ENCODE peak calls at places on chromosomes 2 and 18, in four cellular contexts. One of them, this sample, is unnamed.

GRCh38 chr2:13193075-13193474 is 476.3 kb downstream of the TRIB2 start:
- DNase-seq in K562: no peak
- DNase-seq in HEK293T: no peak
- DNase-seq in HepG2: no peak
- DNase-seq in this sample: no peak

GRCh38 chr2:188079176-188079575 is 212.5 kb upstream of the GULP1 start:
- DNase-seq in K562: no peak
- DNase-seq in HEK293T: no peak
- DNase-seq in HepG2: no peak
- DNase-seq in this sample: no peak

GRCh38 chr2:191167766-191168165 is 17.0 kb upstream of the STAT4 start:
- DNase-seq in K562: no peak
- DNase-seq in HEK293T: no peak
- DNase-seq in HepG2: no peak
- DNase-seq in this sample: no peak

GRCh38 chr18:49531678-49532153 is 30.1 kb upstream of the LIPG start:
- DNase-seq in K562: no peak
- DNase-seq in HEK293T: no peak
- DNase-seq in HepG2: peak; percentile 12
- DNase-seq in this sample: no peak

GRCh38 chr18:55737266-55737665 is 149.3 kb upstream of the TCF4 start:
- DNase-seq in K562: no peak
- DNase-seq in HEK293T: no peak
- DNase-seq in HepG2: no peak
- DNase-seq in this sample: no peak

GRCh38 chr2:62931536-62931935 is 119.1 kb upstream of the OTX1 start:
- DNase-seq in K562: no peak
- DNase-seq in HEK293T: no peak
- DNase-seq in HepG2: no peak
- DNase-seq in this sample: no peak

GRCh38 chr2:50838316-50838715 is 193.6 kb downstream of the NRXN1 start:
- DNase-seq in K562: no peak
- DNase-seq in HEK293T: no peak
- DNase-seq in HepG2: no peak
- DNase-seq in this sample: no peak

GRCh38 chr2:70505613-70506391 is 47.8 kb downstream of the TGFA start:
- DNase-seq in K562: no peak
- DNase-seq in HEK293T: no peak
- DNase-seq in HepG2: no peak
- DNase-seq in this sample: no peak

GRCh38 chr2:134253804-134254203 is at the start of gene MGAT5:
- DNase-seq in K562: no peak
- DNase-seq in HEK293T: no peak
- DNase-seq in HepG2: no peak
- DNase-seq in this sample: no peak

GRCh38 chr2:235719146-235719942 is 225.5 kb downstream of the AGAP1 start:
- DNase-seq in K562: no peak
- DNase-seq in HEK293T: no peak
- DNase-seq in HepG2: peak; percentile 50
- DNase-seq in this sample: no peak

GRCh38 chr2:158414538-158414937 is 42.0 kb downstream of the CCDC148 start:
- DNase-seq in K562: no peak
- DNase-seq in HEK293T: no peak
- DNase-seq in HepG2: no peak
- DNase-seq in this sample: no peak

GRCh38 chr2:164739966-164740365 is 101.7 kb downstream of the COBLL1 start:
- DNase-seq in K562: no peak
- DNase-seq in HEK293T: no peak
- DNase-seq in HepG2: no peak
- DNase-seq in this sample: no peak

GRCh38 chr18:22166070-22166972 is 3.1 kb upstream of the GATA6 start:
- DNase-seq in K562: no peak
- DNase-seq in HEK293T: no peak
- DNase-seq in HepG2: no peak
- DNase-seq in this sample: no peak

GRCh38 chr2:149090706-149091105 is 52.2 kb downstream of the LYPD6B start:
- DNase-seq in K562: no peak
- DNase-seq in HEK293T: no peak
- DNase-seq in HepG2: no peak
- DNase-seq in this sample: no peak

GRCh38 chr18:59493019-59493418 is 134.0 kb upstream of the LMAN1 start:
- DNase-seq in K562: no peak
- DNase-seq in HEK293T: no peak
- DNase-seq in HepG2: no peak
- DNase-seq in this sample: no peak

GRCh38 chr18:59484796-59485328 is 125.8 kb upstream of the LMAN1 start:
- DNase-seq in K562: no peak
- DNase-seq in HEK293T: peak; percentile 12
- DNase-seq in HepG2: no peak
- DNase-seq in this sample: no peak

GRCh38 chr18:59485382-59485781 is 126.3 kb upstream of the LMAN1 start:
- DNase-seq in K562: no peak
- DNase-seq in HEK293T: no peak
- DNase-seq in HepG2: no peak
- DNase-seq in this sample: no peak

GRCh38 chr18:59488899-59489298 is 129.8 kb upstream of the LMAN1 start:
- DNase-seq in K562: no peak
- DNase-seq in HEK293T: no peak
- DNase-seq in HepG2: no peak
- DNase-seq in this sample: no peak
- TF ChIP-seq SP1 in K562: no peak
- TF ChIP-seq SP1 in HEK293T: no peak
- TF ChIP-seq SP1 in HepG2: no peak
- TF ChIP-seq SP1 in this sample: no peak

DNA sequence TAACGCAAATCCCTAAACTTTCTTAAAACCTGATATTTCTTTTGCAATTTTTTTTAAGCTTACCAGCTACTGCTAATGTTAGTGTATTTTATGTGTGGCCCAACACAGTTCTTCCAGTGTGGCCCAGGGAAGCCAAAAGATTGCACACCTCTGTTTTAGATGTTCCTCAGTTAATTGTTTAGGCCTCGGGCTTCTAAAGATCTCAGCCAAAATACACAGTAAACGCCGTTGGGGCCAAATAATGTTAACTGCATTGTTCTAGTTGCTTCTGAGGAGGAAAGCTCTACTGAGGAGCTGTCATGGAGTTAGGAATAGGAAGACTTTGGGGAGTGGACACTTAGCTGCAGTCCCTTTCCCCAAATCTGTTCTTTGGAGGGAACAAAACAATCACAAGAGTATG is 2.0 kb downstream of the HSPE1 start:
- DNase-seq in K562: no peak
- DNase-seq in HEK293T: no peak
- DNase-seq in HepG2: no peak
- DNase-seq in this sample: no peak
- TF ChIP-seq FOXM1 in K562: no peak
- TF ChIP-seq FOXM1 in HEK293T: no peak
- TF ChIP-seq FOXM1 in HepG2: no peak
- TF ChIP-seq FOXM1 in this sample: no peak

GRCh38 chr2:237289134-237289533 is 124.8 kb downstream of the COL6A3 start:
- DNase-seq in K562: no peak
- DNase-seq in HEK293T: no peak
- DNase-seq in HepG2: no peak
- DNase-seq in this sample: no peak
- TF ChIP-seq SP1 in K562: no peak
- TF ChIP-seq SP1 in HEK293T: no peak
- TF ChIP-seq SP1 in HepG2: no peak
- TF ChIP-seq SP1 in this sample: no peak

GRCh38 chr2:47241715-47242114 is 86.6 kb upstream of the STPG4 start:
- DNase-seq in K562: peak; percentile 32
- DNase-seq in HEK293T: no peak
- DNase-seq in HepG2: no peak
- DNase-seq in this sample: no peak

GRCh38 chr2:47236503-47237215 is 81.6 kb upstream of the STPG4 start:
- DNase-seq in K562: no peak
- DNase-seq in HEK293T: no peak
- DNase-seq in HepG2: no peak
- DNase-seq in this sample: no peak

GRCh38 chr2:47235127-47235526 is 80.0 kb upstream of the STPG4 start:
- DNase-seq in K562: peak; percentile 35
- DNase-seq in HEK293T: no peak
- DNase-seq in HepG2: no peak
- DNase-seq in this sample: no peak

GRCh38 chr2:47237375-47238357 is 82.6 kb upstream of the STPG4 start:
- DNase-seq in K562: peak; percentile 72
- DNase-seq in HEK293T: peak; percentile 58
- DNase-seq in HepG2: no peak
- DNase-seq in this sample: no peak

GRCh38 chr2:47239119-47239969 is 84.2 kb upstream of the STPG4 start:
- DNase-seq in K562: no peak
- DNase-seq in HEK293T: no peak
- DNase-seq in HepG2: no peak
- DNase-seq in this sample: no peak
- TF ChIP-seq FOXM1 in K562: no peak
- TF ChIP-seq FOXM1 in HEK293T: no peak
- TF ChIP-seq FOXM1 in HepG2: no peak
- TF ChIP-seq FOXM1 in this sample: no peak

GRCh38 chr18:5075297-5075696 is 121.8 kb downstream of the AKAIN1 start:
- DNase-seq in K562: no peak
- DNase-seq in HEK293T: no peak
- DNase-seq in HepG2: no peak
- DNase-seq in this sample: no peak

GRCh38 chr18:5068856-5069255 is 128.2 kb downstream of the AKAIN1 start:
- DNase-seq in K562: no peak
- DNase-seq in HEK293T: no peak
- DNase-seq in HepG2: no peak
- DNase-seq in this sample: no peak

GRCh38 chr18:5073026-5073944 is 123.8 kb downstream of the AKAIN1 start:
- DNase-seq in K562: peak; percentile 44
- DNase-seq in HEK293T: peak; percentile 26
- DNase-seq in HepG2: peak; percentile 31
- DNase-seq in this sample: no peak
- TF ChIP-seq SP1 in K562: no peak
- TF ChIP-seq SP1 in HEK293T: no peak
- TF ChIP-seq SP1 in HepG2: no peak
- TF ChIP-seq SP1 in this sample: no peak

This sample was measured in GM12878.